ENCODE peak calls at places on chromosomes 1 and 21, in ten cellular contexts. One of them, this sample, is unnamed.

GRCh38 chr1:207922554-207922953 is 11.6 kb upstream of the CD34 start:
- DNase-seq in BJ: no peak
- DNase-seq in RPMI8226: no peak
- DNase-seq in OCI-M1: no peak
- DNase-seq in HT-29: no peak
- DNase-seq in epithelial cell of esophagus: no peak
- DNase-seq in T follicular helper cell: no peak
- DNase-seq in Calu3: no peak
- DNase-seq in stimulated activated CD4-positive, alpha-beta T cell treated with anti-CD3 and anti-CD28 coated beads, Interleukin-15, amount 100 ng/mL, for 24 hours: no peak
- DNase-seq in NCI-H1436: no peak
- DNase-seq in this sample: peak; percentile 78

GRCh38 chr1:64131155-64131554 is 72.3 kb upstream of the UBE2U start:
- DNase-seq in OCI-M1: no peak
- DNase-seq in BJ: no peak
- DNase-seq in epithelial cell of esophagus: no peak
- DNase-seq in RPMI8226: no peak
- DNase-seq in stimulated activated CD4-positive, alpha-beta T cell treated with anti-CD3 and anti-CD28 coated beads, Interleukin-15, amount 100 ng/mL, for 24 hours: no peak
- DNase-seq in Calu3: no peak
- DNase-seq in HT-29: no peak
- DNase-seq in NCI-H1436: no peak
- DNase-seq in T follicular helper cell: no peak
- DNase-seq in this sample: no peak

GRCh38 chr1:148318123-148318899 is 164.8 kb downstream of the PPIAL4G start:
- DNase-seq in stimulated activated CD4-positive, alpha-beta T cell treated with anti-CD3 and anti-CD28 coated beads, Interleukin-15, amount 100 ng/mL, for 24 hours: peak; percentile 81
- DNase-seq in NCI-H1436: no peak
- DNase-seq in T follicular helper cell: peak; percentile 24
- DNase-seq in epithelial cell of esophagus: no peak
- DNase-seq in RPMI8226: peak; percentile 46
- DNase-seq in OCI-M1: peak; percentile 94
- DNase-seq in HT-29: no peak
- DNase-seq in Calu3: no peak
- DNase-seq in BJ: no peak
- DNase-seq in this sample: no peak

GRCh38 chr1:40404670-40405462 is 31.3 kb downstream of the SMAP2 start:
- DNase-seq in stimulated activated CD4-positive, alpha-beta T cell treated with anti-CD3 and anti-CD28 coated beads, Interleukin-15, amount 100 ng/mL, for 24 hours: no peak
- DNase-seq in OCI-M1: peak; percentile 78
- DNase-seq in T follicular helper cell: peak; percentile 38
- DNase-seq in BJ: no peak
- DNase-seq in NCI-H1436: peak; percentile 31
- DNase-seq in RPMI8226: peak; percentile 67
- DNase-seq in HT-29: peak; percentile 73
- DNase-seq in epithelial cell of esophagus: peak; percentile 73
- DNase-seq in Calu3: peak; percentile 43
- DNase-seq in this sample: peak; percentile 75

GRCh38 chr21:46500224-46500861 is 41.7 kb downstream of the DIP2A start:
- DNase-seq in Calu3: no peak
- DNase-seq in stimulated activated CD4-positive, alpha-beta T cell treated with anti-CD3 and anti-CD28 coated beads, Interleukin-15, amount 100 ng/mL, for 24 hours: no peak
- DNase-seq in NCI-H1436: peak; percentile 30
- DNase-seq in RPMI8226: peak; percentile 79
- DNase-seq in HT-29: peak; percentile 50
- DNase-seq in OCI-M1: peak; percentile 49
- DNase-seq in T follicular helper cell: no peak
- DNase-seq in epithelial cell of esophagus: peak; percentile 27
- DNase-seq in BJ: no peak
- DNase-seq in this sample: peak; percentile 52

GRCh38 chr1:208036177-208036808 is 125.4 kb upstream of the CD34 start:
- DNase-seq in T follicular helper cell: no peak
- DNase-seq in stimulated activated CD4-positive, alpha-beta T cell treated with anti-CD3 and anti-CD28 coated beads, Interleukin-15, amount 100 ng/mL, for 24 hours: no peak
- DNase-seq in NCI-H1436: no peak
- DNase-seq in OCI-M1: peak; percentile 54
- DNase-seq in HT-29: peak; percentile 40
- DNase-seq in RPMI8226: peak; percentile 19
- DNase-seq in epithelial cell of esophagus: peak; percentile 34
- DNase-seq in BJ: no peak
- DNase-seq in Calu3: peak; percentile 25
- DNase-seq in this sample: no peak

GRCh38 chr1:162753998-162754585 is 36.4 kb upstream of the HSD17B7 start:
- DNase-seq in RPMI8226: no peak
- DNase-seq in epithelial cell of esophagus: peak; percentile 11
- DNase-seq in NCI-H1436: no peak
- DNase-seq in OCI-M1: no peak
- DNase-seq in T follicular helper cell: no peak
- DNase-seq in HT-29: no peak
- DNase-seq in Calu3: no peak
- DNase-seq in BJ: no peak
- DNase-seq in stimulated activated CD4-positive, alpha-beta T cell treated with anti-CD3 and anti-CD28 coated beads, Interleukin-15, amount 100 ng/mL, for 24 hours: no peak
- DNase-seq in this sample: peak; percentile 48

GRCh38 chr1:114715952-114716303 is 643 bp downstream of the NRAS start:
- DNase-seq in NCI-H1436: no peak
- DNase-seq in BJ: no peak
- DNase-seq in RPMI8226: no peak
- DNase-seq in OCI-M1: peak; percentile 50
- DNase-seq in epithelial cell of esophagus: no peak
- DNase-seq in HT-29: no peak
- DNase-seq in Calu3: no peak
- DNase-seq in T follicular helper cell: no peak
- DNase-seq in stimulated activated CD4-positive, alpha-beta T cell treated with anti-CD3 and anti-CD28 coated beads, Interleukin-15, amount 100 ng/mL, for 24 hours: peak; percentile 8
- DNase-seq in this sample: no peak

GRCh38 chr1:152185544-152186391 is 26.7 kb upstream of the RPTN start:
- DNase-seq in T follicular helper cell: no peak
- DNase-seq in RPMI8226: peak; percentile 66
- DNase-seq in OCI-M1: peak; percentile 75
- DNase-seq in Calu3: peak; percentile 47
- DNase-seq in NCI-H1436: peak; percentile 61
- DNase-seq in HT-29: peak; percentile 81
- DNase-seq in BJ: no peak
- DNase-seq in epithelial cell of esophagus: peak; percentile 78
- DNase-seq in stimulated activated CD4-positive, alpha-beta T cell treated with anti-CD3 and anti-CD28 coated beads, Interleukin-15, amount 100 ng/mL, for 24 hours: peak; percentile 27
- DNase-seq in this sample: peak; percentile 75

GRCh38 chr1:36157115-36157903 is 1.3 kb downstream of the MAP7D1 start:
- DNase-seq in NCI-H1436: no peak
- DNase-seq in RPMI8226: no peak
- DNase-seq in stimulated activated CD4-positive, alpha-beta T cell treated with anti-CD3 and anti-CD28 coated beads, Interleukin-15, amount 100 ng/mL, for 24 hours: peak; percentile 31
- DNase-seq in BJ: no peak
- DNase-seq in T follicular helper cell: no peak
- DNase-seq in epithelial cell of esophagus: no peak
- DNase-seq in HT-29: peak; percentile 29
- DNase-seq in Calu3: no peak
- DNase-seq in OCI-M1: no peak
- DNase-seq in this sample: peak; percentile 43

GRCh38 chr21:44047996-44048560 is 36.0 kb downstream of the TRAPPC10 start:
- DNase-seq in stimulated activated CD4-positive, alpha-beta T cell treated with anti-CD3 and anti-CD28 coated beads, Interleukin-15, amount 100 ng/mL, for 24 hours: no peak
- DNase-seq in RPMI8226: no peak
- DNase-seq in Calu3: no peak
- DNase-seq in HT-29: no peak
- DNase-seq in epithelial cell of esophagus: peak; percentile 8
- DNase-seq in NCI-H1436: no peak
- DNase-seq in OCI-M1: no peak
- DNase-seq in BJ: no peak
- DNase-seq in T follicular helper cell: no peak
- DNase-seq in this sample: no peak

GRCh38 chr1:34787461-34788420 is 5.1 kb upstream of the GJA4 start:
- DNase-seq in T follicular helper cell: no peak
- DNase-seq in RPMI8226: peak; percentile 49
- DNase-seq in BJ: no peak
- DNase-seq in NCI-H1436: no peak
- DNase-seq in stimulated activated CD4-positive, alpha-beta T cell treated with anti-CD3 and anti-CD28 coated beads, Interleukin-15, amount 100 ng/mL, for 24 hours: peak; percentile 15
- DNase-seq in epithelial cell of esophagus: peak; percentile 37
- DNase-seq in OCI-M1: peak; percentile 54
- DNase-seq in Calu3: no peak
- DNase-seq in HT-29: peak; percentile 46
- DNase-seq in this sample: peak; percentile 34

GRCh38 chr1:47638713-47639112 is 200.9 kb downstream of the FOXD2 start:
- DNase-seq in RPMI8226: no peak
- DNase-seq in OCI-M1: no peak
- DNase-seq in stimulated activated CD4-positive, alpha-beta T cell treated with anti-CD3 and anti-CD28 coated beads, Interleukin-15, amount 100 ng/mL, for 24 hours: no peak
- DNase-seq in NCI-H1436: no peak
- DNase-seq in Calu3: no peak
- DNase-seq in epithelial cell of esophagus: no peak
- DNase-seq in HT-29: no peak
- DNase-seq in BJ: no peak
- DNase-seq in T follicular helper cell: no peak
- DNase-seq in this sample: no peak

GRCh38 chr1:73160759-73161158 is 878.4 kb upstream of the NEGR1 start:
- DNase-seq in epithelial cell of esophagus: no peak
- DNase-seq in OCI-M1: no peak
- DNase-seq in T follicular helper cell: no peak
- DNase-seq in Calu3: no peak
- DNase-seq in RPMI8226: no peak
- DNase-seq in NCI-H1436: no peak
- DNase-seq in stimulated activated CD4-positive, alpha-beta T cell treated with anti-CD3 and anti-CD28 coated beads, Interleukin-15, amount 100 ng/mL, for 24 hours: no peak
- DNase-seq in BJ: no peak
- DNase-seq in HT-29: no peak
- DNase-seq in this sample: no peak

GRCh38 chr1:41102208-41102607 is 80.7 kb upstream of the SLFNL1 start:
- DNase-seq in RPMI8226: no peak
- DNase-seq in HT-29: no peak
- DNase-seq in stimulated activated CD4-positive, alpha-beta T cell treated with anti-CD3 and anti-CD28 coated beads, Interleukin-15, amount 100 ng/mL, for 24 hours: no peak
- DNase-seq in BJ: peak; percentile 95
- DNase-seq in NCI-H1436: no peak
- DNase-seq in OCI-M1: no peak
- DNase-seq in epithelial cell of esophagus: peak; percentile 59
- DNase-seq in T follicular helper cell: no peak
- DNase-seq in Calu3: peak; percentile 46
- DNase-seq in this sample: peak; percentile 97

GRCh38 chr21:16040601-16041000 is 310.8 kb downstream of the USP25 start:
- DNase-seq in OCI-M1: no peak
- DNase-seq in HT-29: no peak
- DNase-seq in RPMI8226: no peak
- DNase-seq in stimulated activated CD4-positive, alpha-beta T cell treated with anti-CD3 and anti-CD28 coated beads, Interleukin-15, amount 100 ng/mL, for 24 hours: no peak
- DNase-seq in T follicular helper cell: no peak
- DNase-seq in BJ: no peak
- DNase-seq in NCI-H1436: no peak
- DNase-seq in epithelial cell of esophagus: peak; percentile 37
- DNase-seq in Calu3: no peak
- DNase-seq in this sample: no peak

GRCh38 chr1:207001492-207002245 is 30.9 kb downstream of the C1orf116 start:
- DNase-seq in RPMI8226: no peak
- DNase-seq in epithelial cell of esophagus: peak; percentile 82
- DNase-seq in HT-29: peak; percentile 85
- DNase-seq in OCI-M1: no peak
- DNase-seq in stimulated activated CD4-positive, alpha-beta T cell treated with anti-CD3 and anti-CD28 coated beads, Interleukin-15, amount 100 ng/mL, for 24 hours: no peak
- DNase-seq in Calu3: no peak
- DNase-seq in NCI-H1436: no peak
- DNase-seq in BJ: no peak
- DNase-seq in T follicular helper cell: no peak
- DNase-seq in this sample: no peak

GRCh38 chr21:36980280-36981048 is 14.0 kb upstream of the HLCS start:
- DNase-seq in BJ: no peak
- DNase-seq in OCI-M1: no peak
- DNase-seq in HT-29: peak; percentile 22
- DNase-seq in stimulated activated CD4-positive, alpha-beta T cell treated with anti-CD3 and anti-CD28 coated beads, Interleukin-15, amount 100 ng/mL, for 24 hours: peak; percentile 24
- DNase-seq in T follicular helper cell: no peak
- DNase-seq in RPMI8226: peak; percentile 45
- DNase-seq in epithelial cell of esophagus: peak; percentile 34
- DNase-seq in Calu3: peak; percentile 31
- DNase-seq in NCI-H1436: no peak
- DNase-seq in this sample: peak; percentile 11

GRCh38 chr1:50977575-50978143 is 7.6 kb downstream of the CDKN2C start:
- DNase-seq in stimulated activated CD4-positive, alpha-beta T cell treated with anti-CD3 and anti-CD28 coated beads, Interleukin-15, amount 100 ng/mL, for 24 hours: peak; percentile 31
- DNase-seq in Calu3: peak; percentile 64
- DNase-seq in HT-29: peak; percentile 21
- DNase-seq in RPMI8226: no peak
- DNase-seq in OCI-M1: peak; percentile 75
- DNase-seq in BJ: no peak
- DNase-seq in T follicular helper cell: no peak
- DNase-seq in epithelial cell of esophagus: peak; percentile 13
- DNase-seq in NCI-H1436: no peak
- DNase-seq in this sample: peak; percentile 51

GRCh38 chr1:162666006-162666645 is 33.9 kb downstream of the DDR2 start:
- DNase-seq in OCI-M1: no peak
- DNase-seq in BJ: no peak
- DNase-seq in T follicular helper cell: no peak
- DNase-seq in Calu3: no peak
- DNase-seq in stimulated activated CD4-positive, alpha-beta T cell treated with anti-CD3 and anti-CD28 coated beads, Interleukin-15, amount 100 ng/mL, for 24 hours: no peak
- DNase-seq in NCI-H1436: no peak
- DNase-seq in epithelial cell of esophagus: no peak
- DNase-seq in RPMI8226: no peak
- DNase-seq in HT-29: no peak
- DNase-seq in this sample: no peak

GRCh38 chr1:161482610-161483009 is 22.6 kb upstream of the FCGR2A start:
- DNase-seq in T follicular helper cell: no peak
- DNase-seq in HT-29: no peak
- DNase-seq in Calu3: no peak
- DNase-seq in epithelial cell of esophagus: peak; percentile 27
- DNase-seq in RPMI8226: no peak
- DNase-seq in BJ: no peak
- DNase-seq in NCI-H1436: no peak
- DNase-seq in stimulated activated CD4-positive, alpha-beta T cell treated with anti-CD3 and anti-CD28 coated beads, Interleukin-15, amount 100 ng/mL, for 24 hours: no peak
- DNase-seq in OCI-M1: no peak
- DNase-seq in this sample: no peak

GRCh38 chr21:14863745-14864210 is 201.0 kb downstream of the NRIP1 start:
- DNase-seq in epithelial cell of esophagus: peak; percentile 47
- DNase-seq in T follicular helper cell: no peak
- DNase-seq in BJ: no peak
- DNase-seq in NCI-H1436: no peak
- DNase-seq in OCI-M1: peak; percentile 52
- DNase-seq in stimulated activated CD4-positive, alpha-beta T cell treated with anti-CD3 and anti-CD28 coated beads, Interleukin-15, amount 100 ng/mL, for 24 hours: no peak
- DNase-seq in RPMI8226: no peak
- DNase-seq in Calu3: no peak
- DNase-seq in HT-29: no peak
- DNase-seq in this sample: no peak

GRCh38 chr21:41692216-41692615 is 74.6 kb downstream of the RIPK4 start:
- DNase-seq in HT-29: no peak
- DNase-seq in stimulated activated CD4-positive, alpha-beta T cell treated with anti-CD3 and anti-CD28 coated beads, Interleukin-15, amount 100 ng/mL, for 24 hours: no peak
- DNase-seq in T follicular helper cell: no peak
- DNase-seq in Calu3: no peak
- DNase-seq in epithelial cell of esophagus: no peak
- DNase-seq in OCI-M1: no peak
- DNase-seq in NCI-H1436: no peak
- DNase-seq in RPMI8226: no peak
- DNase-seq in BJ: no peak
- DNase-seq in this sample: no peak

GRCh38 chr1:234926574-234927311 is 201.9 kb downstream of the TOMM20 start:
- DNase-seq in HT-29: no peak
- DNase-seq in epithelial cell of esophagus: peak; percentile 6
- DNase-seq in BJ: no peak
- DNase-seq in RPMI8226: peak; percentile 61
- DNase-seq in NCI-H1436: no peak
- DNase-seq in OCI-M1: no peak
- DNase-seq in stimulated activated CD4-positive, alpha-beta T cell treated with anti-CD3 and anti-CD28 coated beads, Interleukin-15, amount 100 ng/mL, for 24 hours: peak; percentile 67
- DNase-seq in T follicular helper cell: no peak
- DNase-seq in Calu3: no peak
- DNase-seq in this sample: peak; percentile 44

GRCh38 chr1:89047734-89048133 is 17.3 kb downstream of the GBP1 start:
- DNase-seq in HT-29: no peak
- DNase-seq in epithelial cell of esophagus: peak; percentile 78
- DNase-seq in Calu3: no peak
- DNase-seq in BJ: no peak
- DNase-seq in T follicular helper cell: no peak
- DNase-seq in RPMI8226: no peak
- DNase-seq in stimulated activated CD4-positive, alpha-beta T cell treated with anti-CD3 and anti-CD28 coated beads, Interleukin-15, amount 100 ng/mL, for 24 hours: no peak
- DNase-seq in OCI-M1: no peak
- DNase-seq in NCI-H1436: no peak
- DNase-seq in this sample: peak; percentile 65

GRCh38 chr1:22796642-22797041 is 86.0 kb downstream of the EPHB2 start:
- DNase-seq in Calu3: no peak
- DNase-seq in OCI-M1: no peak
- DNase-seq in NCI-H1436: no peak
- DNase-seq in HT-29: no peak
- DNase-seq in T follicular helper cell: no peak
- DNase-seq in RPMI8226: no peak
- DNase-seq in epithelial cell of esophagus: no peak
- DNase-seq in BJ: no peak
- DNase-seq in stimulated activated CD4-positive, alpha-beta T cell treated with anti-CD3 and anti-CD28 coated beads, Interleukin-15, amount 100 ng/mL, for 24 hours: no peak
- DNase-seq in this sample: no peak

GRCh38 chr1:51421961-51422360 is 91.6 kb upstream of the TTC39A start:
- DNase-seq in BJ: peak; percentile 33
- DNase-seq in NCI-H1436: peak; percentile 54
- DNase-seq in T follicular helper cell: no peak
- DNase-seq in OCI-M1: peak; percentile 85
- DNase-seq in RPMI8226: peak; percentile 28
- DNase-seq in Calu3: peak; percentile 7
- DNase-seq in stimulated activated CD4-positive, alpha-beta T cell treated with anti-CD3 and anti-CD28 coated beads, Interleukin-15, amount 100 ng/mL, for 24 hours: no peak
- DNase-seq in HT-29: peak; percentile 26
- DNase-seq in epithelial cell of esophagus: peak; percentile 40
- DNase-seq in this sample: peak; percentile 67

GRCh38 chr1:151539321-151540020 is 638 bp upstream of the TUFT1 start:
- DNase-seq in RPMI8226: peak; percentile 100
- DNase-seq in T follicular helper cell: peak; percentile 7
- DNase-seq in HT-29: peak; percentile 98
- DNase-seq in epithelial cell of esophagus: peak; percentile 100
- DNase-seq in Calu3: peak; percentile 99
- DNase-seq in BJ: peak; percentile 51
- DNase-seq in stimulated activated CD4-positive, alpha-beta T cell treated with anti-CD3 and anti-CD28 coated beads, Interleukin-15, amount 100 ng/mL, for 24 hours: peak; percentile 48
- DNase-seq in OCI-M1: peak; percentile 97
- DNase-seq in NCI-H1436: peak; percentile 73
- DNase-seq in this sample: peak; percentile 46

This sample was measured in lung microvascular endothelial cell.